ENCODE peak calls at places on chromosomes 12 and 14, in five cellular contexts. F, B, K, C and O are unnamed samples.

GRCh38 chr14:69037790-69038448 is 58.8 kb upstream of the ACTN1 start:
- DNase-seq in B (peak), C (peak), K (no peak), F (peak), O (no peak)

GRCh38 chr14:38867561-38868150 is 235.4 kb downstream of the SEC23A start:
- DNase-seq in B (peak), C (peak), F (peak), K (peak), O (no peak)

GRCh38 chr14:21241218-21241819 is 27.9 kb downstream of the HNRNPC start:
- DNase-seq in F (peak), K (no peak), B (peak), C (no peak), O (no peak)

GRCh38 chr12:34097213-34097612 is 74.9 kb downstream of the ALG10 start:
- DNase-seq in K (no peak), C (no peak), B (no peak), F (no peak), O (no peak)

GRCh38 chr12:84070311-84070710 is 842.3 kb downstream of the SLC6A15 start:
- DNase-seq in F (no peak), B (peak), K (no peak), C (no peak), O (no peak)

GRCh38 chr14:100767788-100768536 is 41.3 kb downstream of the DLK1 start:
- DNase-seq in F (no peak), C (no peak), B (no peak), K (no peak), O (no peak)

GRCh38 chr14:32594766-32595165 is 265.7 kb downstream of the AKAP6 start:
- DNase-seq in K (no peak), B (peak), C (no peak), F (no peak), O (no peak)

GRCh38 chr14:48690349-48690748 is 895.8 kb downstream of the RPS29 start:
- DNase-seq in C (no peak), B (peak), F (peak), K (no peak), O (no peak)

GRCh38 chr14:23864856-23865255 is 88.7 kb upstream of the DHRS4 start:
- DNase-seq in F (no peak), K (no peak), B (no peak), C (no peak), O (no peak)

GRCh38 chr12:53218551-53219114 is 11.6 kb upstream of the ITGB7 start:
- DNase-seq in B (no peak), C (no peak), K (no peak), F (no peak), O (no peak)

GRCh38 chr12:53973093-53974042 is at the start of gene HOXC11:
- DNase-seq in K (no peak), B (no peak), F (peak), C (no peak), O (no peak)

GRCh38 chr12:19916982-19917381 is 451.4 kb upstream of the PDE3A start:
- DNase-seq in F (no peak), K (no peak), B (no peak), C (no peak), O (no peak)

GRCh38 chr14:63249112-63249511 is 44.9 kb downstream of the RHOJ start:
- DNase-seq in F (no peak), K (no peak), C (no peak), B (peak), O (no peak)

GRCh38 chr12:6374028-6374780 is 1.2 kb downstream of the SCNN1A start:
- DNase-seq in F (no peak), K (no peak), B (no peak), C (no peak), O (no peak)
- TF ChIP-seq RCOR1 in F (no peak), K (no peak), B (no peak), C (no peak), O (no peak)

GRCh38 chr12:88683628-88684027 is 103.4 kb upstream of the KITLG start:
- DNase-seq in F (no peak), K (no peak), B (no peak), C (no peak), O (no peak)
- TF ChIP-seq RCOR1 in F (no peak), K (no peak), B (no peak), C (no peak), O (no peak)

GRCh38 chr12:112557954-112558630 is 139.3 kb downstream of the PTPN11 start:
- DNase-seq in F (no peak), K (no peak), B (no peak), C (no peak), O (no peak)

GRCh38 chr12:112555621-112556233 is 137.0 kb downstream of the PTPN11 start:
- DNase-seq in K (peak), F (peak), B (no peak), C (no peak), O (no peak)

GRCh38 chr12:112564160-112564559 is 145.4 kb downstream of the PTPN11 start:
- DNase-seq in K (peak), C (no peak), B (no peak), F (no peak), O (no peak)

GRCh38 chr12:112559784-112560183 is 141.0 kb downstream of the PTPN11 start:
- DNase-seq in K (no peak), F (no peak), B (peak), C (no peak), O (no peak)
- TF ChIP-seq RCOR1 in K (no peak), F (no peak), B (no peak), C (no peak), O (no peak)

GRCh38 chr14:99118046-99118721 is 153.8 kb downstream of the BCL11B start:
- DNase-seq in K (no peak), C (peak), F (no peak), B (no peak), O (no peak)
- TF ChIP-seq RCOR1 in K (no peak), C (no peak), F (no peak), B (no peak), O (no peak)

DNA sequence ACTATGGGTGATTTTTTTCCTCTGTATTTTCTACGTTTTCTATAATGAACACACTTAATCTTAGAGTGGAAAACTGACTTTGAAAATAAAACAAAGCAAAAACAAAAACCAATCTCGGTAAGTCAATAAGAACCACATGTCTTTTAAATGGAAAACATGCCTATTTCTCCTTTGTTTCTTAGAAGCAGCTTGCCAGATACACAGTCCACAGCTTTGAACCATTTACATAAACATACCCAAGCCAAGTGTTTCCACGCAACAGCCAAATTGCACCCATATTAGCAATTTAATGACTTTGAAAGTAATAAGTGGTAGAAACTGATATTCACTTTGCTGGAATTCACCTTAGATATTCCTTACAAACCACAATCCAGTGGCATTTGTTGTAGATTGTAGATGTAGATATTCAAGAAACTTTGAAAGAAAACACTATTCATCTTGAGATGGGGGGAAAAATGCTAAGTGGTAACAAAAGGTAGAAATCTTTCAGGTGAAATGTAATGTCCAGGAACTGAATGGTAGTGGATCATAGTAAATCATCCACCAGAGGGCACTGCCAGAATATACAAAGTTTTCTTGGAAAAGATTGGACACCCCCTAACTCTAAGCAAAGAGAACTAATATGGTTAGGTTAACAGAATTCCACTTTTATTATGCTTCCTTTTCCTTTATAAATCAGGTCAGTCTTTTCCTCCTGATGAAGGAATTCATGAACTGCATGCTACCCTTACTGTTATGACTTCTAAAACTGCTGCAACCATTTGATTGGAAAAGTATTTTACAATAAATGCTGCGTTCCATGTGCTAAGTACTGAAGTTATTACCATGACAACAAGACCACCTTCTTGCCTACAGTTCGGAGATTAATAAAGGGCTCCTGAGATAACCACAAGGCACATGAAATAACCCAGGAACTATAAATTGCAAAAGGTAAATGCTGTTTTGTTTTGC is 69.8 kb downstream of the RERG start:
- DNase-seq in F (peak), K (no peak), B (no peak), C (peak), O (no peak)
- TF ChIP-seq RCOR1 in F (no peak), K (no peak), B (no peak), C (no peak), O (no peak)

GRCh38 chr12:77064891-77065360 is 443 bp downstream of the E2F7 start:
- DNase-seq in B (no peak), K (no peak), F (no peak), C (no peak), O (no peak)
- TF ChIP-seq RCOR1 in B (no peak), K (no peak), F (no peak), C (no peak), O (no peak)